ENCODE peak calls at places on chromosomes 2 and 18, in seven cellular contexts. P is Peyer's patch; C is stimulated activated CD4-positive, alpha-beta T cell treated with anti-CD3 and anti-CD28 coated beads, Interleukin-4, amount 100 ng/mL, for 48 hours; D is hepatic stellate cell; K is A549; I is AG09309; M is small intestine. E is an unnamed sample.

GRCh38 chr2:55985406-55985805 is 61.8 kb upstream of the EFEMP1 start:
- DNase-seq in P (no peak), C (no peak), D (no peak), K (no peak), I (no peak), M (no peak), E (no peak)

GRCh38 chr18:36297419-36298112 is at the start of gene FHOD3:
- DNase-seq in P (peak), C (no peak), D (peak), K (peak), I (no peak), M (peak), E (no peak)

GRCh38 chr2:193074933-193075332 is 880.2 kb upstream of the TMEFF2 start:
- DNase-seq in P (no peak), C (no peak), D (no peak), K (no peak), I (no peak), M (no peak), E (no peak)

GRCh38 chr2:133502678-133503077 is 65.6 kb downstream of the NCKAP5 start:
- DNase-seq in P (no peak), C (no peak), D (no peak), K (no peak), I (no peak), M (no peak), E (no peak)

GRCh38 chr2:61993422-61994024 is 88.0 kb downstream of the COMMD1 start:
- DNase-seq in P (no peak), C (no peak), D (peak), K (peak), I (peak), M (peak), E (no peak)

GRCh38 chr2:216777637-216778273 is 82.1 kb downstream of the TNP1 start:
- DNase-seq in P (no peak), C (peak), D (peak), K (peak), I (no peak), M (peak), E (peak)

GRCh38 chr2:207901847-207902246 is 123.5 kb downstream of the PLEKHM3 start:
- DNase-seq in P (no peak), C (no peak), D (no peak), K (no peak), I (no peak), M (no peak), E (no peak)

GRCh38 chr2:231642631-231643493 is 50.2 kb downstream of the TEX44 start:
- DNase-seq in P (peak), C (peak), D (peak), K (peak), I (peak), M (peak), E (no peak)

GRCh38 chr2:54999182-54999581 is 51.1 kb downstream of the RTN4 start:
- DNase-seq in P (no peak), C (no peak), D (peak), K (no peak), I (peak), M (no peak), E (peak)

GRCh38 chr2:19358242-19359020 is at the start of gene OSR1:
- DNase-seq in P (peak), C (no peak), D (peak), K (peak), I (no peak), M (no peak), E (no peak)

GRCh38 chr2:148899638-148900318 is 24.8 kb downstream of the KIF5C start:
- DNase-seq in P (no peak), C (no peak), D (no peak), K (no peak), I (no peak), M (no peak), E (no peak)

GRCh38 chr18:59917422-59917821 is 17.6 kb downstream of the PMAIP1 start:
- DNase-seq in P (no peak), C (no peak), D (no peak), K (no peak), I (no peak), M (peak), E (no peak)

GRCh38 chr18:74146756-74147155 is 878 bp downstream of the FBXO15 start:
- DNase-seq in P (no peak), C (no peak), D (no peak), K (no peak), I (peak), M (no peak), E (peak)

GRCh38 chr2:44945676-44946427 is 4.3 kb downstream of the SIX3 start:
- DNase-seq in P (no peak), C (no peak), D (no peak), K (no peak), I (no peak), M (no peak), E (no peak)

GRCh38 chr2:227366861-227367800 is 12.0 kb downstream of the TM4SF20 start:
- DNase-seq in P (no peak), C (no peak), D (peak), K (no peak), I (peak), M (no peak), E (peak)

GRCh38 chr18:78986018-78986481 is 6.4 kb downstream of the SALL3 start:
- DNase-seq in P (no peak), C (no peak), D (no peak), K (peak), I (no peak), M (peak), E (no peak)

GRCh38 chr2:70381821-70382220 is 80.0 kb upstream of the FAM136A start:
- DNase-seq in P (no peak), C (no peak), D (no peak), K (no peak), I (no peak), M (peak), E (no peak)

GRCh38 chr2:46171996-46172546 is 125.1 kb upstream of the EPAS1 start:
- DNase-seq in P (no peak), C (no peak), D (no peak), K (no peak), I (no peak), M (no peak), E (no peak)